ENCODE peak calls at places on chromosomes 2 and 18, in nine cellular contexts. One of them, this sample, is unnamed. For H3K9me2 and H3K4me1, the result is how much of the 10 kb centered on the place peaks cover.

GRCh38 chr2:32711219-32711618 is 83.4 kb downstream of the TTC27 start:
- DNase-seq in MM.1S: no peak
- DNase-seq in OCI-LY7: no peak
- DNase-seq in SK-N-SH: no peak
- DNase-seq in GM23338: no peak
- DNase-seq in PC-9: no peak
- DNase-seq in Karpas-422: peak
- DNase-seq in hepatocyte: no peak
- DNase-seq in GM23248: peak
- DNase-seq in this sample: peak

GRCh38 chr2:34719195-34719594 is 1120.1 kb upstream of the FAM98A start:
- DNase-seq in MM.1S: no peak
- DNase-seq in OCI-LY7: no peak
- DNase-seq in SK-N-SH: no peak
- DNase-seq in GM23338: no peak
- DNase-seq in PC-9: no peak
- DNase-seq in Karpas-422: no peak
- DNase-seq in hepatocyte: no peak
- DNase-seq in GM23248: no peak
- DNase-seq in this sample: no peak

GRCh38 chr2:128600606-128601297 is 282.1 kb upstream of the HS6ST1 start:
- DNase-seq in MM.1S: no peak
- DNase-seq in OCI-LY7: peak
- DNase-seq in SK-N-SH: peak
- DNase-seq in GM23338: no peak
- DNase-seq in PC-9: no peak
- DNase-seq in Karpas-422: peak
- DNase-seq in hepatocyte: no peak
- DNase-seq in GM23248: no peak
- DNase-seq in this sample: no peak

GRCh38 chr2:144517825-144518699 is 1.9 kb downstream of the ZEB2 start:
- DNase-seq in MM.1S: no peak
- DNase-seq in OCI-LY7: peak
- DNase-seq in SK-N-SH: no peak
- DNase-seq in GM23338: peak
- DNase-seq in PC-9: no peak
- DNase-seq in Karpas-422: peak
- DNase-seq in hepatocyte: no peak
- DNase-seq in GM23248: peak
- DNase-seq in this sample: peak

GRCh38 chr2:63050186-63050915 is at the start of gene OTX1:
- DNase-seq in MM.1S: peak
- DNase-seq in OCI-LY7: peak
- DNase-seq in SK-N-SH: peak
- DNase-seq in GM23338: peak
- DNase-seq in PC-9: peak
- DNase-seq in Karpas-422: peak
- DNase-seq in hepatocyte: peak
- DNase-seq in GM23248: peak
- DNase-seq in this sample: peak

GRCh38 chr2:134537121-134537520 is 181.7 kb downstream of the TMEM163 start:
- DNase-seq in MM.1S: no peak
- DNase-seq in OCI-LY7: no peak
- DNase-seq in SK-N-SH: no peak
- DNase-seq in GM23338: no peak
- DNase-seq in PC-9: no peak
- DNase-seq in Karpas-422: no peak
- DNase-seq in hepatocyte: no peak
- DNase-seq in GM23248: no peak
- DNase-seq in this sample: no peak

GRCh38 chr2:3461781-3462492 is 57.4 kb downstream of the ADI1 start:
- DNase-seq in MM.1S: peak
- DNase-seq in OCI-LY7: peak
- DNase-seq in SK-N-SH: peak
- DNase-seq in GM23338: peak
- DNase-seq in PC-9: peak
- DNase-seq in Karpas-422: peak
- DNase-seq in hepatocyte: peak
- DNase-seq in GM23248: peak
- DNase-seq in this sample: peak

GRCh38 chr2:189698020-189698887 is 23.8 kb downstream of the ANKAR start:
- DNase-seq in MM.1S: peak
- DNase-seq in OCI-LY7: peak
- DNase-seq in SK-N-SH: peak
- DNase-seq in GM23338: peak
- DNase-seq in PC-9: no peak
- DNase-seq in Karpas-422: peak
- DNase-seq in hepatocyte: peak
- DNase-seq in GM23248: peak
- DNase-seq in this sample: peak

GRCh38 chr2:108553181-108553919 is 19.1 kb downstream of the LIMS1 start:
- DNase-seq in MM.1S: no peak
- DNase-seq in OCI-LY7: no peak
- DNase-seq in SK-N-SH: no peak
- DNase-seq in GM23338: no peak
- DNase-seq in PC-9: no peak
- DNase-seq in Karpas-422: no peak
- DNase-seq in hepatocyte: no peak
- DNase-seq in GM23248: peak
- DNase-seq in this sample: no peak

GRCh38 chr2:38109732-38110181 is 33.8 kb upstream of the CYP1B1 start:
- DNase-seq in MM.1S: no peak
- DNase-seq in OCI-LY7: no peak
- DNase-seq in SK-N-SH: no peak
- DNase-seq in GM23338: no peak
- DNase-seq in PC-9: no peak
- DNase-seq in Karpas-422: no peak
- DNase-seq in hepatocyte: peak
- DNase-seq in GM23248: peak
- DNase-seq in this sample: no peak

GRCh38 chr2:231111987-231112386 is 12.9 kb downstream of the HTR2B start:
- DNase-seq in MM.1S: no peak
- DNase-seq in OCI-LY7: no peak
- DNase-seq in SK-N-SH: no peak
- DNase-seq in GM23338: no peak
- DNase-seq in PC-9: no peak
- DNase-seq in Karpas-422: no peak
- DNase-seq in hepatocyte: no peak
- DNase-seq in GM23248: peak
- DNase-seq in this sample: peak
- H3K9me2 ChIP-seq in MM.1S: under half
- H3K9me2 ChIP-seq in OCI-LY7: under half
- H3K9me2 ChIP-seq in SK-N-SH: under half
- H3K9me2 ChIP-seq in GM23338: under half
- H3K9me2 ChIP-seq in PC-9: under half
- H3K9me2 ChIP-seq in Karpas-422: under half
- H3K9me2 ChIP-seq in hepatocyte: under half
- H3K9me2 ChIP-seq in GM23248: under half
- H3K9me2 ChIP-seq in this sample: under half

GRCh38 chr2:85258194-85258605 is 69.6 kb downstream of the TGOLN2 start:
- DNase-seq in MM.1S: no peak
- DNase-seq in OCI-LY7: no peak
- DNase-seq in SK-N-SH: no peak
- DNase-seq in GM23338: no peak
- DNase-seq in PC-9: no peak
- DNase-seq in Karpas-422: no peak
- DNase-seq in hepatocyte: no peak
- DNase-seq in GM23248: no peak
- DNase-seq in this sample: no peak
- H3K4me1 ChIP-seq in MM.1S: under half
- H3K4me1 ChIP-seq in OCI-LY7: under half
- H3K4me1 ChIP-seq in SK-N-SH: under half
- H3K4me1 ChIP-seq in GM23338: half or more
- H3K4me1 ChIP-seq in PC-9: half or more
- H3K4me1 ChIP-seq in Karpas-422: under half
- H3K4me1 ChIP-seq in hepatocyte: half or more
- H3K4me1 ChIP-seq in GM23248: under half
- H3K4me1 ChIP-seq in this sample: under half

DNA sequence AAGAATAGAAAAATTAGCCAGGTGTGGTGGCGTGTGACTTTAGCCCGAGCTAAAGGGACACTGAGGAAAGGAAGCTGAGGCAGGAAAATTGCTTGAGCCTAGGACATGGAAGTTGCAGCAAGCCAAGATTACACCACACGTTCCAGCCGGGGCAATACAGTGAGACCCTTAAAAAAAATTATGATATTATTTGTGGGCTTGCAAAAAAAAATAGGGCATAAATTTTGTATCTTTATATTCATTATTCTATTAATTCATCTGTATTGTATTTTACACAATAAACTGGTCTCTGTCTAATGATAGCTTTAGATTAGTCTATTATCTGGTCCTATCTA is 18.1 kb downstream of the ORC2 start:
- DNase-seq in MM.1S: no peak
- DNase-seq in OCI-LY7: no peak
- DNase-seq in SK-N-SH: no peak
- DNase-seq in GM23338: no peak
- DNase-seq in PC-9: no peak
- DNase-seq in Karpas-422: no peak
- DNase-seq in hepatocyte: no peak
- DNase-seq in GM23248: no peak
- DNase-seq in this sample: no peak
- H3K27ac ChIP-seq in MM.1S: no peak
- H3K27ac ChIP-seq in OCI-LY7: no peak
- H3K27ac ChIP-seq in SK-N-SH: peak
- H3K27ac ChIP-seq in GM23338: no peak
- H3K27ac ChIP-seq in PC-9: peak
- H3K27ac ChIP-seq in Karpas-422: no peak
- H3K27ac ChIP-seq in hepatocyte: peak
- H3K27ac ChIP-seq in GM23248: peak
- H3K27ac ChIP-seq in this sample: peak

DNA sequence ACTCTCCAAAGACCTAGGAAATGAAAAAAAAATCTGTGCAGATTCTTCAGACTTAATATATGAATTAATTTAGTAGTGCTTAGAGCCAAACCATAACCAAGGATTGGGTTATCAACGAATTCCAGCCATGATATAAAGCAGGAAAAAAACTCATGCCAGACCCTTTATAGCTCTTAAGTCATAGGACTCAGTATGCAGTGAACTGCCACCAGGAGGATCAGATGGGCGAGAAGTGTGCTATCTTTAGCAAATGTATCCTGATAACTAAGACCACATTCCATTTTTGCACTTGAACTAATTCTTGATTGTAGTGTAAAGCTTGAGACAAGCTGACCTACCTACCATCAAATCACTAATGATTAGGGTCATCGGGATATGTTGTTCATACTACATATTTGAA is 178.1 kb downstream of the IKZF2 start:
- DNase-seq in MM.1S: no peak
- DNase-seq in OCI-LY7: no peak
- DNase-seq in SK-N-SH: no peak
- DNase-seq in GM23338: no peak
- DNase-seq in PC-9: no peak
- DNase-seq in Karpas-422: no peak
- DNase-seq in hepatocyte: no peak
- DNase-seq in GM23248: no peak
- DNase-seq in this sample: no peak
- H3K9me2 ChIP-seq in MM.1S: under half
- H3K9me2 ChIP-seq in OCI-LY7: under half
- H3K9me2 ChIP-seq in SK-N-SH: under half
- H3K9me2 ChIP-seq in GM23338: under half
- H3K9me2 ChIP-seq in PC-9: under half
- H3K9me2 ChIP-seq in Karpas-422: under half
- H3K9me2 ChIP-seq in hepatocyte: under half
- H3K9me2 ChIP-seq in GM23248: under half
- H3K9me2 ChIP-seq in this sample: under half

DNA sequence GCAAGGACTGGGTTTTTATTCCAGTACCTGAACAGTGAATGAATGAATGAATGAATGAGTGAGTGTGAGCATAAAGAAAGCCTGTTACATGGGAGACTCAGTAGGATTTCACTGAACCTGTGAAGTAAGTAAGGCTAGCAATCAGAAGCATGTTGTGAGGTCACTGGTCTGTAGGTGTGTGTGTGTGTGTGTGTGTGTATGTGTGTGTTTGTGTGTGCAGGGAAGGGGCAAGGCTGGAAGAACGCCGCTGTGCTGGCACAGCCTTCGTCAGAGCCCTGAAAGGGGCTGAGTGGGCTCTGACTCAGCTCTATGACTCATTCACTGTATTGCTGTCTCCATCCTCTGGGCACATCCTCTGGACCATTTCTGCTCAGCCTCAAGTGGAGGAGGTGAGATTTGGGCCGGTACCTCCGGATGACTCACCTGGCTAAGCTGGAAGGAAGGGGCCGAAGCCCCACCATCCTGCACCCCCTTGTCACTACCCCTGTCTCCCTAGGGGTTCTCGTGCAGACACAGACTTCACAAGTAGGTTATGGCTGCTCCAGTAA is 51.4 kb upstream of the MRPL33 start:
- DNase-seq in MM.1S: no peak
- DNase-seq in OCI-LY7: no peak
- DNase-seq in SK-N-SH: no peak
- DNase-seq in GM23338: no peak
- DNase-seq in PC-9: peak
- DNase-seq in Karpas-422: no peak
- DNase-seq in hepatocyte: peak
- DNase-seq in GM23248: peak
- DNase-seq in this sample: peak
- H3K4me1 ChIP-seq in MM.1S: under half
- H3K4me1 ChIP-seq in OCI-LY7: under half
- H3K4me1 ChIP-seq in SK-N-SH: under half
- H3K4me1 ChIP-seq in GM23338: under half
- H3K4me1 ChIP-seq in PC-9: half or more
- H3K4me1 ChIP-seq in Karpas-422: under half
- H3K4me1 ChIP-seq in hepatocyte: under half
- H3K4me1 ChIP-seq in GM23248: under half
- H3K4me1 ChIP-seq in this sample: half or more

GRCh38 chr18:48826271-48826670 is 124.5 kb downstream of the SMAD7 start:
- DNase-seq in MM.1S: no peak
- DNase-seq in OCI-LY7: no peak
- DNase-seq in SK-N-SH: no peak
- DNase-seq in GM23338: no peak
- DNase-seq in PC-9: no peak
- DNase-seq in Karpas-422: no peak
- DNase-seq in hepatocyte: no peak
- DNase-seq in GM23248: no peak
- DNase-seq in this sample: no peak
- H3K27ac ChIP-seq in MM.1S: no peak
- H3K27ac ChIP-seq in OCI-LY7: no peak
- H3K27ac ChIP-seq in SK-N-SH: peak
- H3K27ac ChIP-seq in GM23338: no peak
- H3K27ac ChIP-seq in PC-9: no peak
- H3K27ac ChIP-seq in Karpas-422: no peak
- H3K27ac ChIP-seq in hepatocyte: peak
- H3K27ac ChIP-seq in GM23248: peak
- H3K27ac ChIP-seq in this sample: no peak